ENCODE peak calls at places on chromosomes 5 and 9, in five cellular contexts. M is uterus, Z is GM12891, N is spleen, Y is IMR-90. I is an unnamed sample.

GRCh38 chr5:143064661-143065060 is 294.5 kb downstream of the ARHGAP26 start:
- DNase-seq in M (no peak), Z (no peak), N (no peak), Y (no peak), I (no peak)

GRCh38 chr9:75683591-75683990 is 206.9 kb upstream of the PCSK5 start:
- DNase-seq in Z (no peak), M (no peak), Y (no peak), N (no peak), I (no peak)

GRCh38 chr9:17004500-17004899 is 130.3 kb upstream of the CNTLN start:
- DNase-seq in Y (peak), M (no peak), Z (no peak), N (no peak), I (no peak)

GRCh38 chr9:106419737-106420136 is 443.2 kb upstream of the ZNF462 start:
- DNase-seq in N (no peak), Y (no peak), Z (no peak), M (no peak), I (no peak)

GRCh38 chr5:52725065-52725746 is 62.5 kb upstream of the ITGA1 start:
- DNase-seq in N (no peak), M (no peak), Y (peak), Z (no peak), I (peak)

GRCh38 chr5:150301170-150301505 is 1.6 kb downstream of the ARSI start:
- DNase-seq in Z (no peak), N (no peak), Y (peak), M (peak), I (no peak)

GRCh38 chr5:124952079-124952478 is 205.6 kb upstream of the ZNF608 start:
- DNase-seq in N (no peak), M (no peak), Z (no peak), Y (peak), I (peak)

GRCh38 chr9:105299190-105299854 is 54.9 kb downstream of the SLC44A1 start:
- DNase-seq in N (no peak), Y (peak), Z (no peak), M (no peak), I (peak)

GRCh38 chr9:98971915-98972223 is 28.2 kb downstream of the COL15A1 start:
- DNase-seq in M (no peak), Y (no peak), Z (no peak), N (no peak), I (no peak)

GRCh38 chr9:124941689-124942561 is 1.0 kb upstream of the GOLGA1 start:
- DNase-seq in M (peak), N (peak), Z (no peak), Y (peak), I (peak)

GRCh38 chr9:134843740-134844139 is 36.9 kb upstream of the FCN2 start:
- DNase-seq in Z (no peak), M (no peak), Y (no peak), N (no peak), I (no peak)

GRCh38 chr9:447230-448025 is 232.8 kb downstream of the DOCK8 start:
- DNase-seq in Z (peak), N (no peak), Y (peak), M (no peak), I (no peak)

GRCh38 chr5:157721159-157721558 is 10.1 kb upstream of the THG1L start:
- DNase-seq in Z (no peak), N (no peak), Y (no peak), M (no peak), I (no peak)

GRCh38 chr5:149550608-149551226 is 522 bp downstream of the CSNK1A1 start:
- DNase-seq in M (no peak), N (no peak), Y (no peak), Z (no peak), I (no peak)

GRCh38 chr5:146510528-146510927 is 5.5 kb downstream of the GPR151 start:
- DNase-seq in N (no peak), Z (no peak), Y (peak), M (no peak), I (no peak)

GRCh38 chr5:175657593-175658271 is at the start of gene HRH2:
- DNase-seq in M (no peak), Y (no peak), N (peak), Z (no peak), I (peak)

GRCh38 chr9:122192261-122192875 is 32.7 kb downstream of the MORN5 start:
- DNase-seq in M (no peak), N (peak), Z (no peak), Y (no peak), I (peak)

GRCh38 chr5:127696688-127697087 is 6.5 kb upstream of the CCDC192 start:
- DNase-seq in N (no peak), M (no peak), Z (no peak), Y (peak), I (no peak)

GRCh38 chr5:55997742-55998351 is 3.1 kb upstream of the IL6ST start:
- DNase-seq in Y (peak), N (no peak), Z (no peak), M (no peak), I (no peak)

GRCh38 chr5:34039398-34040157 is 3.4 kb downstream of the C1QTNF3 start:
- DNase-seq in Y (no peak), Z (no peak), N (no peak), M (no peak), I (no peak)

GRCh38 chr5:77168884-77169254 is 41.6 kb upstream of the PDE8B start:
- DNase-seq in M (no peak), Z (no peak), Y (no peak), N (no peak), I (peak)

GRCh38 chr5:64506567-64507321 is 929 bp downstream of the RGS7BP start:
- DNase-seq in Z (no peak), Y (no peak), N (peak), M (no peak), I (no peak)

GRCh38 chr5:57184322-57184721 is 10.5 kb downstream of the GPBP1 start:
- DNase-seq in N (no peak), M (no peak), Y (no peak), Z (no peak), I (no peak)

GRCh38 chr5:107425541-107426031 is 245.2 kb downstream of the EFNA5 start:
- DNase-seq in M (no peak), N (no peak), Z (no peak), Y (peak), I (no peak)

GRCh38 chr9:108086624-108087023 is 597.1 kb upstream of the KLF4 start:
- DNase-seq in M (no peak), Z (no peak), Y (no peak), N (no peak), I (no peak)

GRCh38 chr5:135253601-135254165 is 145.3 kb downstream of the MACROH2A1 start:
- DNase-seq in Y (no peak), N (no peak), M (no peak), Z (no peak), I (no peak)

GRCh38 chr9:97425992-97426336 is 14.1 kb downstream of the TDRD7 start:
- DNase-seq in Z (no peak), M (no peak), N (no peak), Y (peak), I (no peak)

GRCh38 chr5:134345996-134346395 is 21.0 kb downstream of the CDKL3 start:
- DNase-seq in Z (no peak), Y (no peak), M (no peak), N (no peak), I (no peak)

GRCh38 chr9:121646992-121647391 is 4.4 kb upstream of the DAB2IP start:
- DNase-seq in Z (no peak), M (no peak), Y (no peak), N (peak), I (no peak)

GRCh38 chr5:53008751-53009150 is 19.6 kb downstream of the ITGA2 start:
- DNase-seq in N (no peak), Y (peak), Z (no peak), M (no peak), I (no peak)

GRCh38 chr9:120571443-120572257 is 8.3 kb downstream of the CDK5RAP2 start:
- DNase-seq in Z (no peak), M (no peak), Y (peak), N (no peak), I (peak)

GRCh38 chr9:92707530-92707929 is 37.6 kb upstream of the IPPK start:
- DNase-seq in Z (no peak), Y (no peak), N (no peak), M (no peak), I (no peak)

GRCh38 chr9:37870799-37871176 is 33.1 kb downstream of the SLC25A51 start:
- DNase-seq in Y (no peak), M (no peak), Z (no peak), N (no peak), I (no peak)

GRCh38 chr5:33688041-33688980 is 203.5 kb downstream of the ADAMTS12 start:
- DNase-seq in Y (no peak), N (no peak), M (no peak), Z (no peak), I (no peak)

GRCh38 chr5:152542741-152543140 is 137.7 kb upstream of the NMUR2 start:
- DNase-seq in M (no peak), Y (no peak), N (no peak), Z (no peak), I (no peak)

GRCh38 chr9:114590328-114590727 is 2.8 kb downstream of the ATP6V1G1 start:
- DNase-seq in Y (no peak), Z (no peak), N (no peak), M (no peak), I (no peak)

GRCh38 chr5:14818931-14819790 is 52.4 kb downstream of the ANKH start:
- DNase-seq in Z (no peak), M (no peak), N (no peak), Y (no peak), I (no peak)

GRCh38 chr9:83538890-83539238 is 663 bp upstream of the FRMD3 start:
- DNase-seq in M (no peak), N (no peak), Y (no peak), Z (no peak), I (no peak)

GRCh38 chr9:88537743-88538055 is 2.7 kb downstream of the NXNL2 start:
- DNase-seq in N (peak), M (peak), Y (peak), Z (no peak), I (peak)

GRCh38 chr9:34127035-34127948 is 794 bp upstream of the DCAF12 start:
- DNase-seq in N (peak), M (no peak), Y (no peak), Z (no peak), I (no peak)
- TF ChIP-seq POLR2A in N (no peak), M (no peak), Y (no peak), Z (no peak), I (no peak)

GRCh38 chr5:137098238-137098637 is 400.9 kb downstream of the SPOCK1 start:
- DNase-seq in Y (no peak), N (no peak), M (no peak), Z (no peak), I (no peak)

GRCh38 chr5:137099651-137100050 is 399.5 kb downstream of the SPOCK1 start:
- DNase-seq in Z (no peak), Y (no peak), M (no peak), N (no peak), I (no peak)

GRCh38 chr5:137098663-137099062 is 400.5 kb downstream of the SPOCK1 start:
- DNase-seq in Y (no peak), N (no peak), M (no peak), Z (no peak), I (no peak)

GRCh38 chr5:137105351-137105750 is 393.8 kb downstream of the SPOCK1 start:
- DNase-seq in M (no peak), Z (no peak), N (no peak), Y (no peak), I (no peak)

DNA sequence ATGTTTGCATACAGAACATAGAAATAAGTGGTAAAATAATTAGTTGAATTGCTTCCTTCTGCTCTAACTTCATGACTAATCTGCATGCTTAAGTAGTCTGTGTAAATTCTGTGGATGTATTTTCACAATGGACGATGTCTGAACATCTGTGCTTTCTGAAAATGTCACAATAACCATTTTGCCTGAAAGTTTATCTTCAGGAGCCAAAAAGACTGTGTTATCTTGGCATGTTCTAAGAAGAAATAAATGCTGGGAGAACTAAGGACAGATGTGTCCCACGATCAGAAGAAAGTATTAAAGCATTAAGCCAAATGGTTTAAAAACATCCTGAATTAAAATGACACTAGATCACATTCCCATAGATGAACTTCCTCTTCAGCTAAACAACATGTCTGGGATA is 397.6 kb downstream of the SPOCK1 start:
- DNase-seq in Z (no peak), N (no peak), Y (peak), M (no peak), I (no peak)
- TF ChIP-seq POLR2A in Z (no peak), N (no peak), Y (no peak), M (no peak), I (no peak)

DNA sequence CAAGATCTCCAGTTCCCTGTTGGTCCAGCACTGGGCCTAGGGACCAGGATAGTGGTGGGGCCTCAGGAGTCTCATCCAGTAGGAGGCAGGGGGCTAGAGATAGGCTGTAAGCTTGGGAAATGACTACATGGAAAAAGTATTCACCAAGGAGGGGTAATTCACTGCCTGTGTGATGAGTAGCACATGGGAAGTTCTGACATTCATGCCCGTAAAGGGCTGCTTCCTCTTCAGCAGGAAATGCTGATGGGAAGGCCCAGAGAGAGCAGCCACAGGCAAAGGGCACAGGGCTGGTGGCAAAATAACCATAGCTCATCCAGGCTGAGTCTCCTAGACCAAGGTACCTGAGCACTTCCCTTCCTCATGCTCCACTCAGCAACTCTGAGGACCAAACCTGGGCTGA is 23.1 kb upstream of the FRRS1L start:
- DNase-seq in Z (no peak), M (no peak), Y (peak), N (no peak), I (no peak)
- TF ChIP-seq POLR2A in Z (no peak), M (no peak), Y (no peak), N (no peak), I (no peak)

GRCh38 chr5:131634666-131634995 is 398 bp downstream of the RAPGEF6 start:
- DNase-seq in Z (no peak), Y (peak), M (no peak), N (no peak), I (peak)

GRCh38 chr5:131634996-131635754 is at the start of gene RAPGEF6:
- DNase-seq in N (peak), Z (peak), Y (peak), M (peak), I (peak)

GRCh38 chr5:131637694-131638093 is 2.7 kb upstream of the RAPGEF6 start:
- DNase-seq in Z (no peak), N (no peak), Y (no peak), M (no peak), I (no peak)

GRCh38 chr5:131633830-131634229 is 1.2 kb downstream of the RAPGEF6 start:
- DNase-seq in Y (no peak), Z (no peak), N (no peak), M (no peak), I (no peak)

DNA sequence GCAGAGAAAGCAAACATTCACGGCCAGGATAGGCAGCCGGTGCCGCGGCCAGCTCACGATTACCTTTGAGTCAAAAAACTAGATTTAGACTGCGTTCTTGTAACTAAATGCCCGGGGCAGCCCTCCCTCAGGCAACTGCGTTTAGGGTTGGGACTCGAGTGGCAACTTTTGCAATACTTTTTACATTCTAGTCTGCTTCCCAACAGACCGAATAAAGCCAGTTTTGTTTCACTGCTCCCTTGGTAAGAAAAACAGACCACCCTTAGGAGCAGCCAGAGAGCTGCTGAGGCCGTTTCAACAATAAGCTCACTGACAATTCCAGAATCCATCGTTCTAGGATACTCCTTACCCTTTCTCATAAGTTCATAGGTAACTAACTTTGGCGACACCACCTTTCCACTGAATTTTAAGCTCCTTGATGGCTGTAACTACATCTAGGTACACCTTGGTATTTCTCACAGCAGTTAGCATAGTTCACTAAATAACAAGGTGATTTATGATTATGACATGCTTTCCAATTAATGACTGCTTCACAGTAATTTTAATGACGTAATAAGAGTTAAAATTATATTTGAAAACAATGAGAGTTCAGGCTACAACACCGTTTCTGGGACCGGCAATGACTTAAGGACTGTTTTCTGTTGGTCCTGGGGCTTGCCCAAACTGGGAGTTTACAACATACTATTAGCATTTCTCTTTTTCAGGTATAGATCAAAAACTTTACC is 888 bp upstream of the RAPGEF6 start:
- DNase-seq in Z (no peak), N (no peak), M (no peak), Y (no peak), I (no peak)
- TF ChIP-seq POLR2A in Z (peak), N (no peak), M (no peak), Y (no peak), I (no peak)

GRCh38 chr9:101212661-101213060 is 172.1 kb downstream of the BAAT start:
- DNase-seq in N (no peak), M (no peak), Y (no peak), Z (no peak), I (no peak)
- TF ChIP-seq POLR2A in N (no peak), M (no peak), Y (no peak), Z (no peak), I (no peak)

DNA sequence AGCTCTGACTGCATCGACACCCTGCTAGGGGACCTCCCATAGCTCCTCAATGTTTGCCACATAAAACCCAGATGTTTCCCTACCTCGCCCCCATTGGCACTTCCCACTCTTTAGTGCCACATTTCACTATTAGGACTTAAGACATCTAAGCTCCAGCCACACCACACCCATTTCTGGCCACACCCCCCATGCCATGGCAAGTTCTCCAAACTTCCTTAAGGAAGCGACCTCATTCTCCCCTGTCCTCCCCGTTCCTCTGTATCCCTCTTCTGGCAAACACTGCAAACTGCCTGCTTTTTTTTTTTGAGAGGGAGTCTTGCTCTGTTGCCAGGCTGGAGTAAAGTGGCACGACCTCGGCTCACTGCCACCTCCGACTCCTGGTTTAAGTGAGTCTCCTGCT is 62.9 kb downstream of the USP20 start:
- DNase-seq in N (no peak), M (no peak), Y (no peak), Z (no peak), I (no peak)
- TF ChIP-seq POLR2A in N (no peak), M (no peak), Y (no peak), Z (no peak), I (no peak)

DNA sequence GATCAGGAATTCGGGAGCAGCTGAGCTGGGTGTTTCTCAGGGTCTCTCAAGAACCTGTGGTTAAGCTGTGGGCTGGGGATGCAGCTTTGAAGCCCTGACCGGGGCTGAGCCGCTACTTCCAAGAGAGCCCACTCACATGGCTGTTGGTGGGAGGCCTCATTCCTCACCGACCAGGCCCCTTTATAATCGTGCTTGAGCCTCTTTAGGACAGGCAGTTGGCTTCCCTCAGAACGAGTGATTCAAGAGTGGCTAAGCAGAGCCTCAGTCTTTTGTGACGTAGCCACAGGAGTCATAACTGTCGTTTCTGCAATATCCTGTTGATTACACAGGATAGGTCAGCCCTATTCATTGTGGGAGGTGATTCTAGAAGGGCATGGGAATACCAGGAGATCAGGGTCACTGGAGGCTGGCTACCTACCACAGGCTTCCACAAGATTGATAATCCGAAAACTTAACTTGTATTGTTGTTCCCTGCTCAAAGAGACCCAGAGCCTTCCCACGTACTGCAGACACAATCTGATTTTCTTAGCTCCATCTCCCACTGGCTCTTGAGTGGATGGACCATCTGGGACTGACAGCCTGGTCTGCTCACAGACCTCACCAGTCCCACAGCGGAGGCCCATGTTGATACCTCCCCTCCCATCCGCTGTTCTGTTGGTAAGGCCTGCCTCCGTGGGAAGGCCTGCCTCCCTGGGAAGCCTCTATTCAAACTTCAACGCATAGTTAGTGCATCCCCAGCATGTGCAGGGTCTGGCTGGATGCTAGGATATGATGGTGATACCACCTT is 3.0 kb upstream of the ERGIC1 start:
- DNase-seq in N (no peak), Y (peak), M (no peak), Z (no peak), I (no peak)
- TF ChIP-seq POLR2A in N (no peak), Y (peak), M (no peak), Z (no peak), I (no peak)

DNA sequence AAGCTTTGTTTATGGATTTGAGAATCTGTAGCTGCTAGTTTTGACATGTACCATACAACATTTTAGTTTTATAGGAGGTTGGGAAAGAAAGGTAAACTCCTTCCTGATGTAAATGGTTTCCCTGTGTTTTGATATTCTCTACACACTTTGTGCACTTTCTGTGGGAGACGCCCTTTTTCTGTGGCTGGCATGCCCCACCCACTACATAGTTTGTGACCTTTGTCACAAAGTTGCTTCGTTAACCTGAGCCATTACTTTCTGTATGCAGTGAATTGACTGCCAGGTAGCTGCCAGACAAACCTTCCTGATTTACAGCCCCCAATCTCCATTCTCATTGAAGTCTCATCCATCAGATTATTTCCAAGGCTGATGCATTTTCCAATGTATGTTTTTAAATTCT is 90.6 kb downstream of the NLN start:
- DNase-seq in M (no peak), Y (no peak), N (no peak), Z (no peak), I (peak)
- TF ChIP-seq POLR2A in M (no peak), Y (no peak), N (no peak), Z (no peak), I (no peak)